ENCODE peak calls at places on chromosomes 6 and 20, in ten cellular contexts. T, V, F, Z, L, B, G, W, H and I are unnamed samples.

GRCh38 chr6:144321839-144322591 is 36.9 kb downstream of the UTRN start:
- DNase-seq in T (no peak), V (no peak), F (no peak), Z (peak), L (no peak), B (peak), G (no peak), W (peak), H (no peak), I (no peak)

GRCh38 chr20:64044484-64045247 is 4.8 kb downstream of the SOX18 start:
- DNase-seq in T (no peak), V (peak), F (peak), Z (peak), L (no peak), B (no peak), G (no peak), W (peak), H (no peak), I (no peak)

GRCh38 chr6:139544699-139545052 is 170.2 kb upstream of the CITED2 start:
- DNase-seq in T (no peak), V (no peak), F (no peak), Z (no peak), L (no peak), B (no peak), G (no peak), W (no peak), H (no peak), I (no peak)

GRCh38 chr6:36625161-36625919 is 31.2 kb downstream of the SRSF3 start:
- DNase-seq in T (peak), V (no peak), F (peak), Z (peak), L (no peak), B (peak), G (no peak), W (peak), H (no peak), I (no peak)

GRCh38 chr6:129312865-129313264 is 397.1 kb downstream of the ARHGAP18 start:
- DNase-seq in T (no peak), V (no peak), F (peak), Z (peak), L (no peak), B (no peak), G (no peak), W (peak), H (no peak), I (no peak)

GRCh38 chr6:32439708-32440214 is at the start of gene HLA-DRA:
- DNase-seq in T (peak), V (peak), F (peak), Z (peak), L (peak), B (no peak), G (peak), W (peak), H (no peak), I (peak)

GRCh38 chr6:105177521-105177920 is 2.3 kb downstream of the POPDC3 start:
- DNase-seq in T (no peak), V (no peak), F (no peak), Z (no peak), L (no peak), B (no peak), G (no peak), W (no peak), H (no peak), I (no peak)

GRCh38 chr6:34618430-34619182 is 62.5 kb upstream of the SPDEF start:
- DNase-seq in T (no peak), V (no peak), F (no peak), Z (no peak), L (no peak), B (no peak), G (no peak), W (no peak), H (no peak), I (no peak)

GRCh38 chr6:73579389-73579788 is 58.6 kb upstream of the EEF1A1 start:
- DNase-seq in T (peak), V (no peak), F (no peak), Z (no peak), L (no peak), B (peak), G (no peak), W (no peak), H (no peak), I (no peak)

GRCh38 chr20:35311409-35311808 is 19.2 kb upstream of the FAM83C start:
- DNase-seq in T (no peak), V (no peak), F (peak), Z (peak), L (no peak), B (no peak), G (no peak), W (peak), H (no peak), I (peak)

GRCh38 chr6:136552054-136552453 is 1.8 kb upstream of the MAP7 start:
- DNase-seq in T (no peak), V (no peak), F (no peak), Z (no peak), L (no peak), B (no peak), G (no peak), W (no peak), H (no peak), I (no peak)

GRCh38 chr6:1821188-1822183 is 211.8 kb downstream of the FOXC1 start:
- DNase-seq in T (no peak), V (no peak), F (no peak), Z (peak), L (no peak), B (no peak), G (no peak), W (peak), H (no peak), I (peak)

GRCh38 chr20:36827541-36828279 is 48.2 kb upstream of the TLDC2 start:
- DNase-seq in T (no peak), V (no peak), F (no peak), Z (no peak), L (no peak), B (no peak), G (no peak), W (no peak), H (no peak), I (peak)

GRCh38 chr6:74277749-74278148 is 581.7 kb downstream of the CD109 start:
- DNase-seq in T (no peak), V (peak), F (peak), Z (no peak), L (no peak), B (no peak), G (no peak), W (peak), H (no peak), I (no peak)

GRCh38 chr6:154156135-154156948 is 117.3 kb downstream of the OPRM1 start:
- DNase-seq in T (peak), V (peak), F (peak), Z (peak), L (peak), B (peak), G (peak), W (peak), H (peak), I (peak)

GRCh38 chr6:10180138-10181074 is 234.5 kb downstream of the TFAP2A start:
- DNase-seq in T (no peak), V (no peak), F (no peak), Z (no peak), L (no peak), B (no peak), G (no peak), W (no peak), H (no peak), I (no peak)

GRCh38 chr20:19915111-19915798 is 101.9 kb upstream of the NAA20 start:
- DNase-seq in T (no peak), V (no peak), F (no peak), Z (peak), L (no peak), B (no peak), G (no peak), W (peak), H (no peak), I (no peak)

GRCh38 chr6:88532241-88532860 is 366.2 kb upstream of the CNR1 start:
- DNase-seq in T (no peak), V (no peak), F (no peak), Z (no peak), L (no peak), B (no peak), G (no peak), W (no peak), H (no peak), I (no peak)

GRCh38 chr6:119043265-119043664 is 35.2 kb downstream of the FAM184A start:
- DNase-seq in T (no peak), V (no peak), F (no peak), Z (no peak), L (no peak), B (no peak), G (no peak), W (no peak), H (no peak), I (no peak)

DNA sequence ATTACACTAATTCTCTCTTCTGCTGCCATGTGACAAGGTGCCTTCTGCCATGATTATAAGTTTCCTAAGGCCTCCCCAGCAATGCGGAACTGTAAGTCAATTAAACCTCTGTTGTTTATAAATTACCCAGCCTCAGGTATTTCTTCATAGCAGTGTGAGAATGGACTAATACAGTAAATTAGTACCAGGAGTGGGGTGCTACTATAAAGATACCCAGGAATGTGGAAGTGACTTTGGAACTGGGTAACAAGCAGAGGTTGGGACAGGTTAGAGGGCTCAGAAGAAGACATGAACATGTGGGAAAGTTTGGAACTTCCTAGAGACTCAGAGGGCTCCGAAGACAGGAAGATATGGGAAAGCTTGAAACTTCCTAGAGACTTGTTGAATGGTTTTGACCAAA is 34.8 kb downstream of the MICA start:
- DNase-seq in T (no peak), V (no peak), F (no peak), Z (no peak), L (no peak), B (no peak), G (no peak), W (no peak), H (no peak), I (no peak)
- TF ChIP-seq CTCF in T (no peak), V (no peak), F (no peak), Z (no peak), L (no peak), B (no peak), G (no peak), W (no peak), H (no peak), I (no peak)

DNA sequence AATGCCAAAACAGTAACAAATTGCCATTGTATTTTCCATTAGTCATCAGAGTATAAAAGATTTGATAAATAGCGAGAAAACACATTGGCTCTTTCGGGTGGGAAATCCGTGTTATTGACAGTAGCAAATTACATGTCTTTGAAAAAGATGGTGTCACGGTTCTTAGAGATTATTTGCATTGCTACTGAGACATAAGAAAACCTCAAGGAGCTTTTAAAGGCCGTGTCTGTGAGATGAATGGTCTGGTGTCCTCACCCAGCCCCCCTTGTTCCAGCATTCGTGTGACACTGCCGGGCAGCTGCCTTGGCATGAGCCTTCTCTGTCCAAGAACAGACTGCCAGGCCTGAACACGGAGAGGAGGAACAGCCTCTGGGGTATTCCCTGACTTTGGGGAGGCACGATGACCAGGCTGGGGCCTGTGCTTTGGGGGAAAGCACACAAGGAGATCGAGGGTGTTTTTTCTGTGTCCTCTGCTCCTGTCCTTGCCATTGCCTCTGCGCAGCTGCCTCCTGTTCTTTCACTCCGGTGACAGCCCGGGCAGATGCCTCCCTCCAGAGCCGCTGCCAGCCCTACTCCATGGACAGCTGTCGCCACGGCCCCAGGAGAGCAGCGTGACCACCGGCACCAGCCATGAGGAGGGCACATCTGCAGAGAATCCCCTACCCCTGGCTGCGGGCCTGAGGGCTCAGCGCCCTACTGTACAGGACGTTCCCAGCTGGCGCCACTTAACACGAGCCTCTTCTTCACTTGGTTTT is 167.7 kb upstream of the CDYL start:
- DNase-seq in T (no peak), V (no peak), F (no peak), Z (no peak), L (no peak), B (no peak), G (no peak), W (peak), H (no peak), I (no peak)
- H3K4me3 ChIP-seq in T (no peak), V (no peak), F (no peak), Z (no peak), L (no peak), B (no peak), G (no peak), W (no peak), H (no peak), I (no peak)

DNA sequence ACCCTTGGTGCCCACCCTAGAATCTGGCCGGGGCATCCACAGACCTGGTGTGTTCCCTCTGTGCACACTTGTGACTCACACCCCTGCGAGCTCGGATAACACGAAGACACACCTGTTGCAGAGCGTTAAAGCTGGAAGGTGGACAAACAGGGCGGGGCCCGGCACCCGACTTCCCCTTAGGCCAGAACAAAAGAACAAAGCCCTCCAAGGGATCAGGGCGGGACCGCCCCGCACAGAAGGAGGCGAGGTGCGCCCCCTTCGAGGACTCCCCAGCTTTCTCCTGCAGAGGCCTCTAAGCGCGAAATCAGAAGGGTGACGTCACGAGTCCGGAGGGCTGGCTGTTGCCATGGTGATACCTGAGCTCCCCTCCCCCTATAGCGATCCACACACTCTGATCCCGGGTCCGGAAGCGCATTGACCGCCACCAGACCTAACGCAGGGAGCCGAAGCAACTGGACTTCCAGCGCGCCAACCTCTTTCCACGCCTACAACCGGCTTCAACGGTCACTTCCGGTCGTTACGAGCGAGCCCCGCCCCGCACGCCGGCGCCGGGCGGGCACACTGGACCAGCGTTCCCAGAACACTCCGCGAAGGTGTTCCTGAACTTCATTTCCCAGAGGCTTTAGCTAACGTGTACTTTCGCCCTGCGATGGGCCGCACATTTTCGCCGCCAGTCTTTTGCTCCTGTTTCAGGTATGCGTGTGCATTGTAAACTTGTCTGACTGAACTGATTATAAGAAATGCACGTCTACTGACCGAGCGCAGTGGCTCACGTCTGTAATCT is at the start of gene ZNF184:
- DNase-seq in T (peak), V (peak), F (peak), Z (peak), L (peak), B (peak), G (peak), W (peak), H (peak), I (peak)
- TF ChIP-seq CTCF in T (no peak), V (no peak), F (peak), Z (no peak), L (peak), B (peak), G (peak), W (no peak), H (no peak), I (no peak)

GRCh38 chr20:38673261-38673660 is 51.0 kb upstream of the SLC32A1 start:
- DNase-seq in T (no peak), V (no peak), F (no peak), Z (no peak), L (no peak), B (no peak), G (no peak), W (no peak), H (no peak), I (no peak)
- H3K4me3 ChIP-seq in T (no peak), V (peak), F (no peak), Z (no peak), L (no peak), B (no peak), G (no peak), W (peak), H (peak), I (no peak)

DNA sequence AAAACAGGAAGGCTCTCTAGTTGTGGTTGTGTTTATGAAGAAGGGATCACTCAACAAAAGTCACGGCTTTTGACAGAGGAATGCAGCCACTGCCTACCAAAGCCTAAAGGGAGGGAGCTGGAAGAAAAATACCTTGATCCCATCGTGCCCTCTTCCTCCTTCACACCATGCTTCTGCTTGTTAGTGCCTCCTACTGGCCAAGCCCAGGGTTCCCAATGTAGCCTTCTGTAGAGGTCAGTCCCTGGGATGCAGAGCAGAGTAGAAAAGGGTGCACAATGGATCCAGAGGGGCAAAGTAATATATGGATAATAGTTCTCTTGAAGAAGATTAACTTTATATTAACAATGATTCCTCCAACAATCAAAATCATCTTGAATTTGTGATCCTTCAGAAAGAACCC is 293.5 kb upstream of the FERMT1 start:
- DNase-seq in T (no peak), V (no peak), F (no peak), Z (no peak), L (no peak), B (no peak), G (no peak), W (no peak), H (no peak), I (no peak)
- TF ChIP-seq CTCF in T (no peak), V (no peak), F (no peak), Z (no peak), L (no peak), B (no peak), G (no peak), W (no peak), H (no peak), I (peak)

GRCh38 chr20:44183282-44183681 is 3.7 kb downstream of the JPH2 start:
- DNase-seq in T (no peak), V (no peak), F (no peak), Z (no peak), L (no peak), B (no peak), G (no peak), W (no peak), H (no peak), I (no peak)
- H3K4me3 ChIP-seq in T (peak), V (no peak), F (no peak), Z (no peak), L (no peak), B (no peak), G (no peak), W (no peak), H (no peak), I (no peak)

DNA sequence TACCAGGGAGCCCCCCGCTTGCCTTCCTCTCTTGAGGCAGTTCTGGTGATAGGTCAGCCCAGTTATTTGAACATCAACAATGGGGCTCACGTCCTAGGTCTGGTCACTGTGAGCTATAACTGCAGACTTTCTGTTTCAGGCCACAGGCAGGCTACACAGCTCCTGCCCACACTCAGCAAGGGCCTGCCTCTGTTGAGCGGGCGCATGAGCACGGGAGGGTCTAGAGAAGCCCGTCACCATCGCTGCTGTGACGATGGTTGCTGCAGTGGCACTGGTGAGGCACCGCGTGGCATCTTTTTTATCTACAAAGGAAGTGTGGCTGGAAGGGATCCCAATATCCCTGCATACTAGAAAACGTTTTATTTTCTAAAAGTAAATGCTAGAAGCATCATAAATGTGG is 77.8 kb downstream of the RAMACL start:
- DNase-seq in T (no peak), V (no peak), F (no peak), Z (no peak), L (no peak), B (no peak), G (no peak), W (no peak), H (no peak), I (no peak)
- TF ChIP-seq CTCF in T (no peak), V (no peak), F (no peak), Z (no peak), L (no peak), B (no peak), G (no peak), W (no peak), H (no peak), I (no peak)

GRCh38 chr6:44171899-44172546 is 13.4 kb downstream of the CAPN11 start:
- DNase-seq in T (no peak), V (no peak), F (no peak), Z (no peak), L (no peak), B (no peak), G (no peak), W (no peak), H (no peak), I (no peak)
- H3K4me3 ChIP-seq in T (no peak), V (no peak), F (no peak), Z (no peak), L (no peak), B (no peak), G (no peak), W (no peak), H (no peak), I (no peak)